ENCODE peak calls at places on chromosome 18, in seven cellular contexts. R, C, U, B, P, D and J are unnamed samples. For H3K4me1, the result is how much of the 10 kb centered on the place peaks cover.

GRCh38 chr18:62781893-62782292 is 66.6 kb downstream of the PHLPP1 start:
- DNase-seq in R (no peak), C (peak), U (no peak), B (no peak), P (no peak), D (no peak), J (peak)

GRCh38 chr18:73741946-73742345 is 405.7 kb downstream of the FBXO15 start:
- DNase-seq in R (no peak), C (no peak), U (no peak), B (no peak), P (no peak), D (no peak), J (no peak)

GRCh38 chr18:65975536-65975935 is 224.7 kb downstream of the CDH7 start:
- DNase-seq in R (no peak), C (no peak), U (no peak), B (no peak), P (no peak), D (no peak), J (no peak)

GRCh38 chr18:41150316-41150715 is 804.7 kb upstream of the PIK3C3 start:
- DNase-seq in R (no peak), C (no peak), U (no peak), B (no peak), P (no peak), D (no peak), J (no peak)

GRCh38 chr18:6884944-6885343 is 155.4 kb downstream of the ARHGAP28 start:
- DNase-seq in R (no peak), C (no peak), U (no peak), B (no peak), P (no peak), D (no peak), J (no peak)

GRCh38 chr18:48031641-48032040 is 101.2 kb upstream of the SMAD2 start:
- DNase-seq in R (no peak), C (no peak), U (no peak), B (peak), P (no peak), D (no peak), J (peak)

GRCh38 chr18:55419939-55420664 is 167.9 kb downstream of the TCF4 start:
- DNase-seq in R (no peak), C (no peak), U (no peak), B (no peak), P (no peak), D (no peak), J (no peak)

GRCh38 chr18:51660316-51660715 is 462.8 kb upstream of the MEX3C start:
- DNase-seq in R (no peak), C (no peak), U (no peak), B (no peak), P (no peak), D (no peak), J (no peak)

GRCh38 chr18:12939161-12939560 is 8.7 kb upstream of the SEH1L start:
- DNase-seq in R (no peak), C (no peak), U (no peak), B (no peak), P (no peak), D (no peak), J (no peak)

GRCh38 chr18:48841381-48842258 is 109.1 kb downstream of the SMAD7 start:
- DNase-seq in R (peak), C (no peak), U (no peak), B (no peak), P (peak), D (no peak), J (no peak)

GRCh38 chr18:67108894-67109293 is 407.6 kb downstream of the DSEL start:
- DNase-seq in R (no peak), C (no peak), U (no peak), B (no peak), P (no peak), D (no peak), J (no peak)

GRCh38 chr18:34320267-34320666 is 95.6 kb upstream of the NOL4 start:
- DNase-seq in R (no peak), C (no peak), U (no peak), B (no peak), P (no peak), D (no peak), J (no peak)
- TF ChIP-seq POLR2AphosphoS5 in R (no peak), C (no peak), U (no peak), B (no peak), P (no peak), D (no peak), J (no peak)

GRCh38 chr18:9708882-9709877 is 1.1 kb downstream of the RAB31 start:
- DNase-seq in R (no peak), C (peak), U (no peak), B (no peak), P (no peak), D (peak), J (peak)
- H3K4me1 ChIP-seq in R (under half), C (under half), U (under half), B (under half), P (under half), D (under half), J (half or more)

DNA sequence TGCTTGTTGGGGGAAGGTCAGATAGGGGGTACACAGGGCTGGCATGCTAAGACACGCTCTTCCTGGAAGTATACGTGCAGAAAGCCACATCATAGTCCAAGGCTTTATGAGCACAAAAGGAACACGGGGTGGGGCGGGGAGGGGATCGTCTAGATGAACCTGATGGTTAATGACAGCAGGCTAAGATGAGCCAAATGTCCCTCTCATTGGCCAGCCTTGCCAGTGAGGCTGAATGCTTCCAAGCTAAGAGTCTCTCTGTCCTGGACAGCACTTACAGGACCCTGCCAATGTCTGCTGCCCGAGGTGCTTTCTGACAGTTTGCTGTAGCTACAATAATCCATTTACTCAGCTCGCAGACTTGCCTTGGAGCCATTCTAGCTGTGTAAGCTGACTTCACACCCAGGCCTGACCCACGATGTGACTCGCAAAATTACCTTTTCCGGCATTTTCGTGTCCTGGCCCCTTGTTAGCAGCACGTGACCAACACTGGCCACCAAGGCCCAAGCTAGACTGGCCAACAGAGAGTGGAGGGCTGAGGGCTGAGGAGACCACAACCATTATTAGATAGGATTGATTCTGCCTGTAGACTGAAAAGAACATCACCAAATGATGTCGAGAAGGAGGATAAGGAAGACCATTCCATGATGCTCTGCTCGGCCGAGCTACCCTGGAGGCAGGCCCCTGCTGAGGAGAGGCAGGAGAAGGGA is 84.2 kb downstream of the MALT1 start:
- DNase-seq in R (no peak), C (no peak), U (no peak), B (no peak), P (no peak), D (peak), J (no peak)
- TF ChIP-seq POLR2AphosphoS5 in R (no peak), C (no peak), U (no peak), B (no peak), P (no peak), D (no peak), J (no peak)

GRCh38 chr18:24196764-24197163 is 57.9 kb downstream of the CABYR start:
- DNase-seq in R (no peak), C (no peak), U (no peak), B (no peak), P (no peak), D (no peak), J (no peak)

GRCh38 chr18:24200494-24200893 is 61.6 kb downstream of the CABYR start:
- DNase-seq in R (no peak), C (no peak), U (no peak), B (no peak), P (no peak), D (no peak), J (no peak)

GRCh38 chr18:24197412-24197811 is 58.5 kb downstream of the CABYR start:
- DNase-seq in R (no peak), C (no peak), U (no peak), B (no peak), P (no peak), D (no peak), J (no peak)

GRCh38 chr18:24199563-24199962 is 60.7 kb downstream of the CABYR start:
- DNase-seq in R (no peak), C (no peak), U (no peak), B (no peak), P (no peak), D (no peak), J (no peak)

GRCh38 chr18:24198461-24198860 is 59.6 kb downstream of the CABYR start:
- DNase-seq in R (no peak), C (no peak), U (no peak), B (no peak), P (no peak), D (no peak), J (no peak)
- H3K4me1 ChIP-seq in R (under half), C (under half), U (under half), B (under half), P (under half), D (under half), J (under half)